ENCODE peak calls at places on chromosomes 11 and 22, in six cellular contexts. D, B, N, C, H and A are unnamed samples.

GRCh38 chr22:23204541-23205157 is 24.3 kb downstream of the BCR start:
- DNase-seq in D (no peak), B (no peak), N (peak; percentile 60), C (peak; percentile 91), H (no peak), A (no peak)

GRCh38 chr11:111301004-111301839 is 2.9 kb downstream of the POU2AF3 start:
- DNase-seq in D (no peak), B (no peak), N (no peak), C (no peak), H (no peak), A (no peak)

GRCh38 chr11:75896843-75897419 is 81.9 kb downstream of the UVRAG start:
- DNase-seq in D (no peak), B (no peak), N (no peak), C (no peak), H (peak; percentile 62), A (no peak)

GRCh38 chr11:23112987-23113886 is 253.0 kb upstream of the CCDC179 start:
- DNase-seq in D (no peak), B (no peak), N (no peak), C (no peak), H (peak; percentile 68), A (no peak)

GRCh38 chr11:17822021-17822781 is 87.6 kb downstream of the KCNC1 start:
- DNase-seq in D (no peak), B (peak; percentile 9), N (no peak), C (peak; percentile 53), H (no peak), A (no peak)

GRCh38 chr22:47034905-47035419 is 272.5 kb downstream of the TBC1D22A start:
- DNase-seq in D (no peak), B (no peak), N (peak; percentile 69), C (peak; percentile 23), H (no peak), A (no peak)

GRCh38 chr22:23292453-23293350 is 112.4 kb downstream of the BCR start:
- DNase-seq in D (no peak), B (no peak), N (no peak), C (no peak), H (no peak), A (no peak)

GRCh38 chr11:103297900-103298299 is 188.7 kb downstream of the DYNC2H1 start:
- DNase-seq in D (no peak), B (no peak), N (no peak), C (no peak), H (no peak), A (no peak)

GRCh38 chr11:111737180-111737876 is 28.9 kb downstream of the PPP2R1B start:
- DNase-seq in D (no peak), B (no peak), N (peak; percentile 73), C (no peak), H (no peak), A (no peak)

GRCh38 chr11:121466063-121466794 is 13.5 kb upstream of the SORL1-AS1 start:
- DNase-seq in D (peak; percentile 61), B (peak; percentile 95), N (no peak), C (peak; percentile 86), H (peak; percentile 72), A (peak; percentile 96)

GRCh38 chr22:28952857-28953256 is 69.5 kb downstream of the ZNRF3 start:
- DNase-seq in D (no peak), B (no peak), N (no peak), C (no peak), H (no peak), A (no peak)